ENCODE peak calls at places on chromosomes 6 and 20, in seven cellular contexts. M is testis, N is body of pancreas, L is sigmoid colon, B is A549, F is IMR-90, O is spleen. J is an unnamed sample. For H3K9me3, the result is how much of the 10 kb centered on the place peaks cover.

GRCh38 chr6:32627831-32628230 is 9.4 kb upstream of the HLA-DQA1 start:
- DNase-seq in B (no peak), N (no peak), L (no peak), F (peak), M (peak), O (no peak), J (no peak)

GRCh38 chr6:27720607-27721580 is 191.3 kb downstream of the OR2B2 start:
- DNase-seq in L (no peak), B (peak), M (peak), F (peak), N (no peak), O (no peak), J (no peak)

GRCh38 chr20:50192364-50193168 is 1.9 kb downstream of the CEBPB start:
- DNase-seq in B (peak), O (peak), M (peak), L (peak), F (peak), N (peak), J (no peak)

GRCh38 chr20:61055642-61056041 is 196.4 kb upstream of the CDH4 start:
- DNase-seq in L (no peak), N (no peak), B (no peak), O (no peak), F (no peak), M (no peak), J (no peak)

GRCh38 chr6:149129401-149130077 is 188.0 kb upstream of the TAB2 start:
- DNase-seq in N (no peak), L (no peak), F (peak), B (no peak), O (no peak), M (no peak), J (no peak)

GRCh38 chr6:31533455-31533841 is 4.7 kb downstream of the MCCD1 start:
- DNase-seq in B (no peak), F (no peak), N (no peak), L (no peak), O (no peak), M (no peak), J (no peak)

GRCh38 chr6:112021911-112022310 is 32.0 kb upstream of the CCN6 start:
- DNase-seq in L (no peak), M (no peak), N (no peak), O (no peak), B (no peak), F (no peak), J (no peak)

GRCh38 chr6:136641166-136641565 is 90.9 kb upstream of the MAP7 start:
- DNase-seq in N (no peak), F (no peak), O (no peak), B (no peak), L (no peak), M (no peak), J (no peak)

GRCh38 chr6:13273931-13274706 is 54.2 kb downstream of the TBC1D7 start:
- DNase-seq in L (no peak), O (peak), B (no peak), N (no peak), F (no peak), M (peak), J (no peak)

GRCh38 chr6:45590225-45590624 is 212.5 kb upstream of the SUPT3H start:
- DNase-seq in F (peak), N (no peak), O (no peak), M (no peak), L (no peak), B (no peak), J (no peak)

GRCh38 chr20:20690676-20691476 is 21.6 kb downstream of the RALGAPA2 start:
- DNase-seq in O (no peak), F (no peak), M (no peak), B (no peak), N (peak), L (no peak), J (no peak)

GRCh38 chr6:123529843-123530242 is 106.9 kb downstream of the TRDN start:
- DNase-seq in M (no peak), L (no peak), N (no peak), B (peak), O (no peak), F (no peak), J (no peak)

GRCh38 chr20:46221271-46221670 is 87.0 kb downstream of the CDH22 start:
- DNase-seq in O (no peak), F (no peak), M (no peak), N (no peak), L (no peak), B (no peak), J (no peak)

GRCh38 chr6:47097092-47097945 is 55.2 kb upstream of the ADGRF1 start:
- DNase-seq in B (peak), M (peak), F (peak), O (no peak), L (peak), N (peak), J (no peak)

GRCh38 chr20:33093074-33093473 is 13.6 kb downstream of the BPIFB4 start:
- DNase-seq in O (no peak), F (no peak), M (no peak), B (no peak), L (no peak), N (no peak), J (no peak)

GRCh38 chr6:111357680-111358079 is 125.3 kb downstream of the REV3L start:
- DNase-seq in N (no peak), L (no peak), O (no peak), B (no peak), F (no peak), M (no peak), J (no peak)

GRCh38 chr20:57647933-57648785 is 27.9 kb upstream of the ZBP1 start:
- DNase-seq in O (peak), F (no peak), B (peak), N (no peak), M (no peak), L (no peak), J (no peak)

GRCh38 chr6:36556281-36556680 is 9.0 kb upstream of the STK38 start:
- DNase-seq in B (no peak), N (no peak), F (no peak), M (no peak), L (no peak), O (no peak), J (no peak)

GRCh38 chr6:70538364-70538763 is 28.4 kb upstream of the SDHAF4 start:
- DNase-seq in M (no peak), N (no peak), B (no peak), F (no peak), L (no peak), O (no peak), J (no peak)

GRCh38 chr6:33126101-33126714 is 50.4 kb downstream of the HLA-DPB1 start:
- DNase-seq in O (peak), M (peak), F (peak), B (peak), L (peak), N (peak), J (no peak)

GRCh38 chr20:21230220-21230619 is 72.9 kb upstream of the XRN2 start:
- DNase-seq in M (no peak), L (no peak), O (no peak), B (no peak), F (no peak), N (no peak), J (no peak)

GRCh38 chr20:43942661-43943285 is 28.1 kb downstream of the TOX2 start:
- DNase-seq in F (peak), M (no peak), O (no peak), B (no peak), L (no peak), N (no peak), J (no peak)

GRCh38 chr20:17614812-17615644 is 45.2 kb downstream of the DSTN start:
- DNase-seq in L (peak), N (peak), B (no peak), F (no peak), O (peak), M (no peak), J (no peak)

GRCh38 chr6:4943716-4944115 is 60.1 kb downstream of the RPP40 start:
- DNase-seq in N (no peak), B (no peak), F (peak), M (no peak), O (no peak), L (no peak), J (no peak)

GRCh38 chr6:160430203-160430602 is 82.0 kb downstream of the SLC22A3 start:
- DNase-seq in M (peak), L (peak), B (no peak), N (no peak), F (no peak), O (no peak), J (no peak)

GRCh38 chr6:36616888-36617521 is 22.8 kb downstream of the SRSF3 start:
- DNase-seq in N (peak), M (no peak), L (peak), F (no peak), B (peak), O (no peak), J (no peak)

GRCh38 chr6:40962241-40962640 is 76.8 kb downstream of the UNC5CL start:
- DNase-seq in B (peak), L (no peak), M (no peak), F (peak), O (no peak), N (no peak), J (no peak)

GRCh38 chr20:33914871-33915270 is 78.8 kb upstream of the RALY start:
- DNase-seq in M (no peak), F (peak), B (peak), O (no peak), L (no peak), N (no peak), J (no peak)

GRCh38 chr20:36604952-36605308 is 649 bp upstream of the RAB5IF start:
- DNase-seq in O (peak), F (no peak), N (peak), B (no peak), L (peak), M (peak), J (no peak)

GRCh38 chr20:48457261-48458002 is 370.4 kb downstream of the PREX1 start:
- DNase-seq in F (no peak), M (no peak), O (no peak), L (peak), B (no peak), N (no peak), J (no peak)

GRCh38 chr6:139291813-139292619 is at the start of gene TXLNB:
- DNase-seq in F (peak), N (peak), B (no peak), M (peak), O (peak), L (peak), J (peak)

GRCh38 chr6:89022747-89023289 is 57.7 kb upstream of the PNRC1 start:
- DNase-seq in N (no peak), O (no peak), L (no peak), F (peak), M (no peak), B (no peak), J (no peak)
- H3K4me3 ChIP-seq in N (no peak), O (no peak), L (no peak), F (no peak), M (no peak), B (no peak), J (no peak)

DNA sequence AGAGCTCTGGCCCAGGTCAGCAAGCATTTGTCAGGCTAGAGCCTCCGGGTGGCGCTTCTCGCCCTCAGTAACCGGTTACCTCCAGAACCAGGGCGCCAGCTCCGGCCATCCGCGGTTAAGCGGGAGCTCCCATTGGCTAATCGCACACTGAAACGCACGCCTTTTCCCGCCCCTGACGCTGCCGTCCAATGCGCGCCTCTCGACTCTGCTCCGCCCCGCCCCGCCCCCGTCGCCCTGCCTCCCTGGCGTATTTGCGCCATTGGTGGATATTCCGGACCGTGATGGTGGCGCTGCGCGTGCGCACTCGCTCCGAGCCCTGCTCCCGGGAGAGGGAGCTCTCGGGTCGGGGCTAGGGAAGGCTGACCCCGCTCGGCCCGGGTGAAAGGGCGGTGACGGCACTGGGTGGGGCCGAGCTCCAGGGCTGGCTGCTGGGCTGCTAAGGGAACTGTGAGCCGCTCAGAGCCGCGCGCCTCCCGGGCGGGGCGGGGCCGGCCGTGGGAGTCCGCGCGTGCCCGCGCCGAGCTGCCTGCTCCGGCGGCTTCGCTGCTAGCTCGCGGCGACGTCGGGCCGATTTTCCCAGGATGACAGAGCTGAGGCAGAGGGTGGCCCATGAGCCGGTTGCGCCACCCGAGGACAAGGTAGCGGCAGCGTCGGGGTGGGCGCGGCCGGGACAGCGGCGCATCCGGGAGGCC is at the start of gene CDS2:
- DNase-seq in L (peak), F (peak), O (peak), B (peak), N (peak), M (peak), J (peak)
- TF ChIP-seq POLR2A in L (peak), F (peak), O (no peak), B (peak), N (peak), M (peak), J (peak)

DNA sequence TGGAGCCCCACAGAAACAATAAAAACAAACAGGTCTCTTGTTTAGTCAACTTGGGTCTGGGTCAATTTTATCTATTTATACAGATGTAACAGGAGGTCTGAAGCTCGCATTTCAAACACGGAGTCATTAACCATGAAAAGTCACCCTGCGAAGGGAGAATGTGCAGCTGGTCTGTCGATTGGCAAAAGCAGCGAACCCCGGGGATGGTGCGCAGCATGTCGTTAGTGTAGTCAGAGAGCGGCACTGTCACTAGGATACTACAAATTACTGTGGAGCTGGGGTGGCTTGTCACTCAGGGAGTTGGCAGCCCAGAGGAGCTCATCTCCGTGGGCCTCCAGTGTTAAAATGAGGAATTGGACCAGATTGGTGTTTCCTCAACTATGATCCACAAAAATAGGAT is 190.4 kb upstream of the ARG1 start:
- DNase-seq in M (no peak), O (no peak), L (no peak), N (no peak), F (no peak), B (no peak), J (no peak)
- H3K9me3 ChIP-seq in M (under half), O (under half), L (under half), N (under half), F (under half), B (under half), J (under half)

GRCh38 chr6:1762203-1762602 is 152.5 kb downstream of the FOXC1 start:
- DNase-seq in M (no peak), B (no peak), O (no peak), N (no peak), L (no peak), F (no peak), J (no peak)
- H3K4me3 ChIP-seq in M (no peak), B (no peak), O (no peak), N (no peak), L (no peak), F (no peak), J (no peak)

DNA sequence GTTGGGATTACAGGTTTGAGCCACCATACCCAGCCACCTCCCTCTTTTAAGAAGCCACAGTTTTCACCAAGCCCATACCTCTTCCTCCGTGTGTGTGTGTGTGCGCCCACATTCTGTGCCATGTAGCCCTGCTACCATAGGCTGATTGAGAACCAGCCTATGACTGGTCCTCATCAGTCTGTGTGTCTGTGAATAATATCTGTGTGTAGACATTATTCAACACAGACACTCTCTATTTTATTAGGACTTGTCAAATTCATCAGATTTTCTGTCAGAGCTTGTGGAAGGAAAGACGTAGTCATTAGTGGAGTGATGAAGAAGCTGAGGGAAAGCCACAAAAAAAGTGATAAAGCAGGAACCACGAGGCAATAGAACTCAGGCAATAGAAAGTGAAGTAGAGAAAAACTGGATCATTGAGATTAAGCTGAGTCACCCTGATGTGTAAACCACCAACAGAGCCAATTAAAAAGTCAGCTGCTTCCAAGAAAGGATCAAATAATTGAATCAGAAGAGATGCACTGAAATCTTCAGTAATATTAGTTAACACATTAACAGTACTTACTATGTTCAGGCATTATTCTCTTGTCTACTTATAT is 122.2 kb upstream of the MARCKS start:
- DNase-seq in N (no peak), O (no peak), L (no peak), F (peak), B (no peak), M (no peak), J (no peak)
- TF ChIP-seq POLR2A in N (no peak), O (no peak), L (no peak), F (no peak), B (no peak), M (no peak), J (no peak)

J was measured in esophagus squamous epithelium.